ENCODE peak calls at places on chromosomes 12 and 14, in four cellular contexts. A, Z, W and B are unnamed samples.

GRCh38 chr12:92911339-92911738 is 17.8 kb downstream of the EEA1 start:
- DNase-seq in A (no peak), Z (no peak), W (no peak), B (no peak)

GRCh38 chr12:19082365-19082911 is 47.1 kb upstream of the PLEKHA5 start:
- DNase-seq in A (no peak), Z (no peak), W (no peak), B (no peak)

GRCh38 chr12:51897181-51897580 is 9.3 kb downstream of the ANKRD33 start:
- DNase-seq in A (no peak), Z (no peak), W (no peak), B (no peak)

GRCh38 chr14:97116546-97116945 is 319.4 kb downstream of the VRK1 start:
- DNase-seq in A (no peak), Z (no peak), W (no peak), B (no peak)

GRCh38 chr12:33825986-33826602 is 196.2 kb upstream of the ALG10 start:
- DNase-seq in A (no peak), Z (no peak), W (no peak), B (no peak)

GRCh38 chr12:38903596-38903995 is 1.8 kb downstream of the CPNE8 start:
- DNase-seq in A (no peak), Z (no peak), W (no peak), B (no peak)

GRCh38 chr14:93958567-93959238 is 17.7 kb downstream of the ASB2 start:
- DNase-seq in A (no peak), Z (no peak), W (no peak), B (no peak)

GRCh38 chr14:105060751-105061427 is 4.3 kb downstream of the GPR132 start:
- DNase-seq in A (no peak), Z (no peak), W (no peak), B (no peak)

GRCh38 chr12:80264386-80264785 is 165.0 kb downstream of the OTOGL start:
- DNase-seq in A (no peak), Z (no peak), W (no peak), B (no peak)

GRCh38 chr12:88960213-88960878 is 380.1 kb upstream of the KITLG start:
- DNase-seq in A (peak; percentile 49), Z (no peak), W (no peak), B (peak; percentile 59)

GRCh38 chr14:32078030-32078793 is 1.1 kb downstream of the ARHGAP5 start:
- DNase-seq in A (peak; percentile 24), Z (peak; percentile 49), W (peak; percentile 31), B (peak; percentile 70)

GRCh38 chr12:16939871-16940306 is 333.9 kb upstream of the LMO3 start:
- DNase-seq in A (peak; percentile 8), Z (peak; percentile 94), W (peak; percentile 12), B (peak; percentile 80)

GRCh38 chr14:61147898-61148549 is 133.1 kb downstream of the TMEM30B start:
- DNase-seq in A (peak; percentile 100), Z (no peak), W (no peak), B (peak; percentile 57)

GRCh38 chr14:87877877-87878276 is 115.1 kb downstream of the GALC start:
- DNase-seq in A (no peak), Z (no peak), W (no peak), B (no peak)

GRCh38 chr12:67358686-67359374 is 89.7 kb downstream of the CAND1 start:
- DNase-seq in A (peak; percentile 83), Z (no peak), W (no peak), B (no peak)

GRCh38 chr14:105937253-105938054 is 411.1 kb downstream of the TMEM121 start:
- DNase-seq in A (no peak), Z (no peak), W (no peak), B (no peak)

GRCh38 chr12:121364657-121365265 is 12.6 kb upstream of the ANAPC5 start:
- DNase-seq in A (peak; percentile 8), Z (no peak), W (no peak), B (no peak)

GRCh38 chr14:61695695-61696527 is 598 bp downstream of the HIF1A start:
- DNase-seq in A (peak; percentile 47), Z (peak; percentile 71), W (peak; percentile 42), B (peak; percentile 45)

GRCh38 chr12:112807452-112807851 is 15.9 kb downstream of the RPH3A start:
- DNase-seq in A (no peak), Z (peak; percentile 46), W (no peak), B (no peak)

GRCh38 chr14:105093426-105094192 is 28.4 kb upstream of the GPR132 start:
- DNase-seq in A (peak; percentile 72), Z (peak; percentile 93), W (peak; percentile 75), B (peak; percentile 20)

GRCh38 chr14:44962573-44963528 is 861 bp downstream of the TOGARAM1 start:
- DNase-seq in A (peak; percentile 54), Z (peak; percentile 33), W (peak; percentile 8), B (no peak)

GRCh38 chr14:70282666-70283065 is 76.8 kb downstream of the COX16 start:
- DNase-seq in A (no peak), Z (no peak), W (no peak), B (no peak)
- TF ChIP-seq MAZ in A (no peak), Z (no peak), W (no peak), B (no peak)

GRCh38 chr12:119676573-119676972 is 8.6 kb downstream of the PRKAB1 start:
- DNase-seq in A (no peak), Z (peak; percentile 21), W (no peak), B (no peak)

GRCh38 chr12:119678459-119678858 is 10.5 kb downstream of the PRKAB1 start:
- DNase-seq in A (no peak), Z (no peak), W (no peak), B (no peak)

GRCh38 chr12:119681139-119681538 is 13.2 kb downstream of the PRKAB1 start:
- DNase-seq in A (no peak), Z (no peak), W (no peak), B (peak; percentile 41)

GRCh38 chr12:119679490-119679889 is 11.6 kb downstream of the PRKAB1 start:
- DNase-seq in A (no peak), Z (no peak), W (no peak), B (no peak)

GRCh38 chr12:119679081-119679480 is 11.1 kb downstream of the PRKAB1 start:
- DNase-seq in A (no peak), Z (no peak), W (no peak), B (no peak)
- TF ChIP-seq USF2 in A (no peak), Z (no peak), W (no peak), B (no peak)

DNA sequence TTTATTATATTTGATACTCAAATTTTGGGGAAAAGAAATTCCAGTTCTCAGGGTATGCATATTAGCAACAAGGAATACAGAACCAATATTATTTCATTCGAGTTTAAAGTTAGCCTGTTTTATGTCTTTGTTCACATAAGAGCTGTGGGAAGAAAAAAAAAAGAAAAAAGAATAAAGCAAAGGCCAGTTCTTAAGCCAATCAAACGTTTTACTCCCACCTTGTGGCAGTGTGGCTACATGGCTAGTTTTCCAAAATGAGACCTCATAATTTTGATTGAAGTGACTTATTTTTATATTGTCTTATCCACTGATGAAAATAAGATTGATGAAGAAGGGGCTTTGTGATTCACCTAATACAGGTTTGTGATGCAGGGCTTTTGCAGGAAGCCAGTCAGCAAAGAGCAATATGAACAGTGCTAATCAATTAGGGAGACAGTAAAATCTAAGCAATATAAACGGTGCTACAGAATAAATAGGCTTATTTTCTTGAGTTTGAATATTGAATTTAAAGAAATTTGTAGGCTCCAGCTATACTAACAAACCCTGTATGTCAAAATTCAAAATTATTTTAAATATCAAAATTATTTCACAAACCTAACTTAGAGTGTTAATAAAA is 624.1 kb upstream of the FOXG1 start:
- DNase-seq in A (no peak), Z (peak; percentile 29), W (no peak), B (no peak)
- TF ChIP-seq MAZ in A (no peak), Z (no peak), W (no peak), B (no peak)

GRCh38 chr12:60337865-60338549 is 742.2 kb downstream of the SLC16A7 start:
- DNase-seq in A (no peak), Z (no peak), W (no peak), B (no peak)

GRCh38 chr12:60333461-60333860 is 737.6 kb downstream of the SLC16A7 start:
- DNase-seq in A (peak; percentile 34), Z (peak; percentile 2), W (no peak), B (no peak)

DNA sequence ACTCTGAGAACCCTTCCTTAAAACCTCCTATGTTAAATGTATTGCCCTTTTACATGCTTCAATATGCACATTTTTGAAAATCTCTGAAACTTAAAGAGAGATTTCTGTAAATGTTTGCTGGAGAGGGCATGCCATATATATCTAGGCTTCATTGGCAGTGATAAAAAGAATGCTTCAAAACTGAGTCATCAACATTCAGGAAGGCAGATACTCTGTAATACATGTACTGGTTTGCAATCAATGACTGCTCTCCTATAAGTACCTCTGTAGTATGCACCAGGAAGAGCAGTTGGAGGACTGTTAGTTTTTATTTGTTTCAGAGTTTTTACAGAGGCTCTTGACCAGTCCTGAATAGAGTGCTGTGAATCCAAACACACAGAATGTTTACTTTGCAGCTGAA is 739.9 kb downstream of the SLC16A7 start:
- DNase-seq in A (peak; percentile 67), Z (peak; percentile 21), W (no peak), B (no peak)
- TF ChIP-seq USF2 in A (no peak), Z (no peak), W (no peak), B (no peak)

GRCh38 chr12:12683298-12683697 is 12.7 kb downstream of the GPR19 start:
- DNase-seq in A (no peak), Z (no peak), W (no peak), B (no peak)
- TF ChIP-seq MAZ in A (no peak), Z (no peak), W (no peak), B (no peak)

DNA sequence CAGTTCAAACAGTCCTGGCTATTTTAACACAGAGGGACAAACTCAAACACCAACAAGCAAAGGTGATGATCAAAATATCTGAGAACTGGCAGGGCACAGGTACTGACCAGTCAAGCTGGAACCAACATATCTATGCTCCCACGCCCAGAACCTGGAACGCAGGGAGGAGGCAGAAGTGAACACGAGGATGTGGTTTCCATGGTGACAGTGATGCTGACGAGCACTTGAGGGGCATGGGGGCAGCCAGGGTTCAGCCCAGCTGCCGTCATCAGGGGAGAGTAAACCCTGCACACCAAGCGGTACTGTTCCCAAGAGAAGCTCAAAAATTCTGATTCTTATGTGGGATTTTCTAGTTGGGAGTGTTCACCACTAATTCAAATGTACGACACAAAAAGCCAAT is 113.6 kb upstream of the SFSWAP start:
- DNase-seq in A (no peak), Z (no peak), W (no peak), B (no peak)
- TF ChIP-seq USF2 in A (no peak), Z (no peak), W (no peak), B (no peak)